ENCODE peak calls at places on chromosomes 1 and 21, in five cellular contexts. W is A549, G is SK-N-SH, S is K562, D is ovary. R is an unnamed sample.
A peak's percentile ranks its signal among the peaks of the same experiment; 100 is the strongest.

GRCh38 chr1:205983925-205984725 is 19.1 kb downstream of the RAB7B start:
- DNase-seq in W (peak; percentile 62), G (peak; percentile 74), S (peak; percentile 72), D (peak; percentile 70), R (peak; percentile 46)

GRCh38 chr1:67838180-67838912 is 5.1 kb upstream of the GNG12 start:
- DNase-seq in W (no peak), G (peak; percentile 33), S (no peak), D (no peak), R (no peak)

GRCh38 chr21:31862078-31862477 is 10.7 kb upstream of the HUNK start:
- DNase-seq in W (no peak), G (no peak), S (no peak), D (no peak), R (no peak)

GRCh38 chr1:245052258-245052657 is 102.5 kb upstream of the KIF26B start:
- DNase-seq in W (no peak), G (no peak), S (no peak), D (no peak), R (no peak)

GRCh38 chr1:115565353-115565752 is 76.4 kb upstream of the VANGL1 start:
- DNase-seq in W (no peak), G (peak; percentile 51), S (no peak), D (no peak), R (no peak)

GRCh38 chr1:159937014-159937750 is 8.2 kb downstream of the IGSF9 start:
- DNase-seq in W (no peak), G (no peak), S (no peak), D (no peak), R (peak; percentile 61)

GRCh38 chr1:219427989-219428388 is 184.9 kb downstream of the ZC3H11B start:
- DNase-seq in W (no peak), G (no peak), S (no peak), D (no peak), R (no peak)

GRCh38 chr1:114458208-114458777 is 52.7 kb downstream of the TRIM33 start:
- DNase-seq in W (no peak), G (no peak), S (no peak), D (no peak), R (no peak)

DNA sequence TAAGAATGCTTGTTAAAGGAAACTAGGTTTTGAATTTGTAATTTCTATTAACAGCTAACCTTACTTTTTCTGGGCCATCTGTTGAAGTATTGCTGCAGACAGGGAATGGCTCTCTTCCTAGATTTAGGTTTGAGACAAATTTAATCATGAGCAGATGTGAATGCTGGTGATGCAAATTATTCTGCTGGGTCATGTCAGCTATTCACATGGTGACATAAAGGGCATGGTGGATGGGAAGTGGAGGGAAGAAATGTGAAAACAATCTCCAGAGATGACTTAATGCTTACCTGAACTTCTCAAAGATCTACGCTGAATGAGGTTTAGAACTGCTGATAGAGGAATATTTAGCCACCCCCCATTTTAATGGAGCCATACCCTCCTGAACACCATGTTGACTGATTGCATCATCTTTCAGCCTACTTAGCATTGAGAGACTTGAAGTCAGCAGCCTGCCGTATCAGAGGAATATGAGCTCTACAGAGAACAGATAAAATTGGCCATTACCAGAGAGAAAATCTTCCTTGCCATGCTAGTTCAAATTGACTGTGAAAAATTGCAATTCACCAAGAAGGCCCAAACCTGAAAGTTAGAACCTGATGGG is 138.8 kb downstream of the HHAT start:
- DNase-seq in W (no peak), G (peak; percentile 55), S (no peak), D (no peak), R (no peak)
- TF ChIP-seq EP300 in W (no peak), G (peak; percentile 86), S (no peak), D (no peak), R (no peak)

GRCh38 chr1:226940806-226941067 is 643 bp downstream of the COQ8A start:
- DNase-seq in W (no peak), G (no peak), S (no peak), D (no peak), R (no peak)
- H3K4me1 ChIP-seq in W (peaks cover 21% of the 10 kb centered on the region), G (peaks cover 15% of the 10 kb centered on the region), S (peaks cover 61% of the 10 kb centered on the region), D (peaks cover 34% of the 10 kb centered on the region), R (peaks cover 45% of the 10 kb centered on the region)

GRCh38 chr1:199151634-199152429 is 513.0 kb downstream of the PTPRC start:
- DNase-seq in W (no peak), G (no peak), S (no peak), D (no peak), R (no peak)
- TF ChIP-seq EP300 in W (no peak), G (no peak), S (no peak), D (no peak), R (no peak)

GRCh38 chr1:162733336-162733590 is 57.2 kb upstream of the HSD17B7 start:
- DNase-seq in W (no peak), G (no peak), S (no peak), D (no peak), R (no peak)
- H3K4me1 ChIP-seq in W (no peaks in the 10 kb centered on the region), G (no peaks in the 10 kb centered on the region), S (no peaks in the 10 kb centered on the region), D (peaks cover 13% of the 10 kb centered on the region), R (peaks cover 30% of the 10 kb centered on the region)

DNA sequence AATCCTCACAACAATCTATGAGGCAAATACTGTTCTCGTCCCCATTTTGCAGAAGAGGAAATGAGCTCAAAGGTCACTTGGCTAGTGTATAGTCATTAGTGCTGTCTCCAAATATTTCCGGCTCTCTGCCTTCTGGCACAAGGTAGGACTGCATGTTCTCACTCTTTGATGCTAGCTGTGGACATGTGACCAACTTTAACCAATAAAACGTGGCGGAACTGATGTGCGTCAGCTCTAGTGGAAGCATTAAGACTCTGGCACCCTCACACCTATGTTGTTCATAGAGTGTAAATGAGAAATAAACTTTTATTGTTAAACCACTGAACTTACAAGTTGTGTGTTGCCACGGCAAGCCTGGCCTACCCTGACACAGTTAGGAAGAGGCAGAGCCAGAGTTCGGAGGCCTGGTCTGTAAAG is 5.0 kb upstream of the KIF21B start:
- DNase-seq in W (no peak), G (no peak), S (no peak), D (no peak), R (peak; percentile 79)
- TF ChIP-seq EP300 in W (no peak), G (no peak), S (no peak), D (no peak), R (no peak)

GRCh38 chr1:201533836-201534235 is 5.1 kb upstream of the NAV1 start:
- DNase-seq in W (no peak), G (no peak), S (no peak), D (no peak), R (no peak)
- H3K4me1 ChIP-seq in W (peaks cover 42% of the 10 kb centered on the region), G (peaks cover 24% of the 10 kb centered on the region), S (peaks cover 11% of the 10 kb centered on the region), D (peaks cover 4% of the 10 kb centered on the region), R (peaks cover 25% of the 10 kb centered on the region)

DNA sequence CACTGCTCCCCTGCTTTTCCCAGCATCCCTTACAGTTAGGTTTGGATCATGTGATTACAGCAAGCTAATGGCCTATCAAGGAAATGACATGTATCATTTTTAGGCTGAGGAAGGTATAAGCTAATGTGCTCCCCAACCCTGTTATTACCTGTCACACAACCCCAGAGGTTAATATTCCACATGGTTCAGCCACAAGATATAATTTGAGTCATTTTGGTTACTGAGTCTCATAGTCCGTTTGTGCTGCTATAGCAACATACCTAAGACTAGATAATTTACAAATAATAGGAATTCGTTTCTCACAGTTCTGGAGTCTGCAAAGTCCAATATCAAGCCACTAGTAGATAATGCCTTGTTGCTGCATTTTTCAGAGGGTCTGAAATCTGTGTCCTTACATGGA is 29.1 kb upstream of the SLC16A1 start:
- DNase-seq in W (no peak), G (no peak), S (no peak), D (no peak), R (no peak)
- TF ChIP-seq EP300 in W (no peak), G (no peak), S (no peak), D (no peak), R (no peak)

GRCh38 chr1:51512120-51512519 is 6.9 kb downstream of the EPS15 start:
- DNase-seq in W (no peak), G (no peak), S (no peak), D (no peak), R (no peak)
- H3K4me1 ChIP-seq in W (peaks cover 28% of the 10 kb centered on the region), G (peaks cover 5% of the 10 kb centered on the region), S (peaks cover 4% of the 10 kb centered on the region), D (peaks cover 10% of the 10 kb centered on the region), R (peaks cover 41% of the 10 kb centered on the region)

GRCh38 chr1:56854521-56855099 is at the start of gene C8A:
- DNase-seq in W (no peak), G (no peak), S (no peak), D (no peak), R (no peak)
- TF ChIP-seq EP300 in W (no peak), G (no peak), S (no peak), D (no peak), R (no peak)

GRCh38 chr1:214520544-214521165 is 30.7 kb downstream of the PTPN14 start:
- DNase-seq in W (no peak), G (no peak), S (no peak), D (no peak), R (no peak)

GRCh38 chr1:214515544-214516433 is 35.6 kb downstream of the PTPN14 start:
- DNase-seq in W (no peak), G (no peak), S (no peak), D (no peak), R (no peak)

GRCh38 chr1:214516434-214517326 is 34.7 kb downstream of the PTPN14 start:
- DNase-seq in W (no peak), G (no peak), S (no peak), D (no peak), R (no peak)

GRCh38 chr1:214514819-214515383 is 36.5 kb downstream of the PTPN14 start:
- DNase-seq in W (no peak), G (no peak), S (no peak), D (no peak), R (no peak)

GRCh38 chr1:214518387-214518786 is 33.0 kb downstream of the PTPN14 start:
- DNase-seq in W (no peak), G (no peak), S (no peak), D (no peak), R (no peak)
- H3K4me1 ChIP-seq in W (peaks cover 50% of the 10 kb centered on the region), G (no peaks in the 10 kb centered on the region), S (no peaks in the 10 kb centered on the region), D (peaks cover 5% of the 10 kb centered on the region), R (peaks cover 6% of the 10 kb centered on the region)

R was measured in transverse colon.